ENCODE peak calls at places on chromosomes 11 and 22, in six cellular contexts. E is H1, J is OCI-LY7, G is NCI-H146, S is NCI-H2081 treated with DMSO at 0.1 percent for 48 hours, W is NCI-H460. U is an unnamed sample.
A peak's percentile ranks its signal among the peaks of the same experiment; 100 is the strongest.

GRCh38 chr11:69468911-69469885 is 12.3 kb upstream of the LINC01488 start:
- DNase-seq in E (no peak), J (no peak), G (no peak), S (no peak), W (no peak), U (no peak)

GRCh38 chr11:117187428-117187798 is 8.9 kb downstream of the SIDT2 start:
- DNase-seq in E (no peak), J (no peak), G (no peak), S (no peak), W (no peak), U (no peak)

GRCh38 chr11:71485063-71485399 is 32.0 kb downstream of the NADSYN1 start:
- DNase-seq in E (no peak), J (no peak), G (no peak), S (no peak), W (no peak), U (no peak)

GRCh38 chr22:21951931-21952465 is 650 bp downstream of the PPM1F start:
- DNase-seq in E (no peak), J (peak; percentile 58), G (peak; percentile 42), S (no peak), W (no peak), U (no peak)

GRCh38 chr11:1906623-1907423 is 12.7 kb upstream of the TNNT3 start:
- DNase-seq in E (no peak), J (no peak), G (no peak), S (no peak), W (no peak), U (no peak)

GRCh38 chr22:25482868-25483639 is 81.4 kb upstream of the GRK3 start:
- DNase-seq in E (no peak), J (no peak), G (no peak), S (no peak), W (no peak), U (no peak)

GRCh38 chr11:72343159-72343756 is 91.1 kb downstream of the CLPB start:
- DNase-seq in E (no peak), J (no peak), G (no peak), S (no peak), W (no peak), U (no peak)

GRCh38 chr11:9092846-9093778 is 1.7 kb upstream of the SCUBE2 start:
- DNase-seq in E (no peak), J (peak; percentile 18), G (no peak), S (no peak), W (no peak), U (no peak)

GRCh38 chr11:64234840-64235379 is 526 bp downstream of the VEGFB start:
- DNase-seq in E (no peak), J (peak; percentile 72), G (peak; percentile 63), S (no peak), W (no peak), U (no peak)

GRCh38 chr22:32327066-32327465 is 30.6 kb upstream of the RFPL3 start:
- DNase-seq in E (no peak), J (no peak), G (no peak), S (no peak), W (no peak), U (no peak)

GRCh38 chr11:130180491-130180890 is 20.9 kb downstream of the ST14 start:
- DNase-seq in E (no peak), J (peak; percentile 66), G (no peak), S (no peak), W (no peak), U (no peak)

GRCh38 chr11:49995559-49995958 is 13.2 kb upstream of the OR4C12 start:
- DNase-seq in E (no peak), J (peak; percentile 80), G (peak; percentile 64), S (no peak), W (peak; percentile 52), U (peak; percentile 38)

GRCh38 chr22:21092797-21093554 is 47.2 kb downstream of the LRRC74B start:
- DNase-seq in E (no peak), J (no peak), G (no peak), S (no peak), W (no peak), U (no peak)

GRCh38 chr22:28917747-28918543 is 34.6 kb downstream of the ZNRF3 start:
- DNase-seq in E (no peak), J (peak; percentile 40), G (no peak), S (no peak), W (no peak), U (no peak)

GRCh38 chr11:110438017-110438416 is 8.3 kb downstream of the FDX1 start:
- DNase-seq in E (no peak), J (no peak), G (no peak), S (no peak), W (no peak), U (no peak)

GRCh38 chr11:127816959-127817358 is 770.4 kb downstream of the ETS1 start:
- DNase-seq in E (no peak), J (no peak), G (no peak), S (no peak), W (no peak), U (no peak)

GRCh38 chr22:43182118-43182517 is 4.8 kb downstream of the TTLL12 start:
- DNase-seq in E (no peak), J (no peak), G (no peak), S (no peak), W (no peak), U (no peak)

GRCh38 chr11:69654660-69655478 is 13.9 kb downstream of the CCND1 start:
- DNase-seq in E (no peak), J (no peak), G (peak; percentile 44), S (no peak), W (no peak), U (no peak)

GRCh38 chr11:64206457-64207246 is at the start of gene FERMT3:
- DNase-seq in E (no peak), J (peak; percentile 90), G (no peak), S (no peak), W (no peak), U (peak; percentile 63)

GRCh38 chr22:46876357-46876934 is 114.0 kb downstream of the TBC1D22A start:
- DNase-seq in E (no peak), J (no peak), G (no peak), S (no peak), W (no peak), U (no peak)

GRCh38 chr11:103651341-103651998 is 385.0 kb upstream of the DDI1 start:
- DNase-seq in E (no peak), J (no peak), G (no peak), S (no peak), W (no peak), U (no peak)

GRCh38 chr11:130315354-130315970 is 745 bp upstream of the ZBTB44 start:
- DNase-seq in E (no peak), J (peak; percentile 67), G (peak; percentile 58), S (no peak), W (no peak), U (no peak)

GRCh38 chr11:64585150-64585549 is 5.9 kb upstream of the SLC22A12 start:
- DNase-seq in E (no peak), J (no peak), G (no peak), S (no peak), W (no peak), U (no peak)

GRCh38 chr11:33952805-33953204 is 60.9 kb upstream of the LMO2 start:
- DNase-seq in E (no peak), J (no peak), G (no peak), S (no peak), W (no peak), U (no peak)

U was measured in NK-92 treated with Interleukin-12 subunit alpha and Interleukin-12 subunit beta, amount 100 ng/mL, for 24 hours.